ENCODE peak calls at places on chromosome 4, in eight cellular contexts. A, O, R, Q, I, W, P and C are unnamed samples.

GRCh38 chr4:52234539-52235174 is 183.6 kb downstream of the SPATA18 start:
- DNase-seq in A (peak), O (peak), R (peak), Q (no peak), I (no peak), W (peak), P (no peak), C (no peak)

GRCh38 chr4:182856862-182857261 is 60.3 kb downstream of the DCTD start:
- DNase-seq in A (no peak), O (no peak), R (no peak), Q (no peak), I (no peak), W (no peak), P (no peak), C (no peak)

GRCh38 chr4:168593399-168593798 is 96.5 kb downstream of the PALLD start:
- DNase-seq in A (no peak), O (no peak), R (no peak), Q (no peak), I (no peak), W (no peak), P (no peak), C (no peak)

GRCh38 chr4:81491943-81492342 is 20.2 kb upstream of the RASGEF1B start:
- DNase-seq in A (no peak), O (no peak), R (no peak), Q (peak), I (no peak), W (no peak), P (no peak), C (no peak)

GRCh38 chr4:120877021-120877420 is 45.5 kb downstream of the PRDM5 start:
- DNase-seq in A (no peak), O (no peak), R (no peak), Q (no peak), I (no peak), W (no peak), P (no peak), C (no peak)

GRCh38 chr4:140130677-140131076 is 23.3 kb downstream of the MAML3 start:
- DNase-seq in A (no peak), O (no peak), R (no peak), Q (no peak), I (no peak), W (no peak), P (no peak), C (no peak)

GRCh38 chr4:21664355-21664754 is 284.2 kb downstream of the KCNIP4 start:
- DNase-seq in A (no peak), O (no peak), R (no peak), Q (no peak), I (no peak), W (no peak), P (no peak), C (no peak)

GRCh38 chr4:139619644-139620043 is 46.0 kb upstream of the MGST2 start:
- DNase-seq in A (no peak), O (no peak), R (no peak), Q (no peak), I (no peak), W (peak), P (no peak), C (no peak)

GRCh38 chr4:1057403-1057745 is 45.9 kb downstream of the FGFRL1 start:
- DNase-seq in A (no peak), O (no peak), R (no peak), Q (no peak), I (peak), W (no peak), P (no peak), C (no peak)

GRCh38 chr4:85228264-85228663 is 246.7 kb upstream of the ARHGAP24 start:
- DNase-seq in A (no peak), O (no peak), R (no peak), Q (no peak), I (no peak), W (no peak), P (no peak), C (no peak)

GRCh38 chr4:156786713-156787112 is 184.9 kb downstream of the PDGFC start:
- DNase-seq in A (no peak), O (no peak), R (no peak), Q (no peak), I (no peak), W (no peak), P (no peak), C (no peak)

GRCh38 chr4:111198426-111198825 is 575.5 kb upstream of the PITX2 start:
- DNase-seq in A (no peak), O (no peak), R (no peak), Q (no peak), I (no peak), W (no peak), P (no peak), C (no peak)

GRCh38 chr4:168021666-168022065 is 70.7 kb upstream of the ANXA10 start:
- DNase-seq in A (no peak), O (no peak), R (no peak), Q (no peak), I (no peak), W (no peak), P (no peak), C (no peak)

GRCh38 chr4:81919238-81919637 is 447.5 kb upstream of the RASGEF1B start:
- DNase-seq in A (peak), O (no peak), R (no peak), Q (no peak), I (no peak), W (peak), P (no peak), C (no peak)

GRCh38 chr4:99736846-99737245 is 79.2 kb upstream of the C4orf54 start:
- DNase-seq in A (no peak), O (no peak), R (no peak), Q (no peak), I (no peak), W (no peak), P (no peak), C (no peak)

GRCh38 chr4:171896426-171896825 is 83.2 kb downstream of the GALNTL6 start:
- DNase-seq in A (no peak), O (no peak), R (no peak), Q (no peak), I (no peak), W (no peak), P (no peak), C (no peak)

GRCh38 chr4:73752424-73752823 is 12.1 kb downstream of the CXCL8 start:
- DNase-seq in A (no peak), O (no peak), R (no peak), Q (no peak), I (no peak), W (no peak), P (no peak), C (no peak)

GRCh38 chr4:170374770-170375169 is 285.0 kb upstream of the AADAT start:
- DNase-seq in A (no peak), O (no peak), R (no peak), Q (no peak), I (no peak), W (peak), P (no peak), C (no peak)

GRCh38 chr4:163048447-163048846 is 118.2 kb downstream of the NAF1 start:
- DNase-seq in A (peak), O (no peak), R (no peak), Q (peak), I (no peak), W (peak), P (no peak), C (no peak)

GRCh38 chr4:71494539-71494938 is 155.7 kb downstream of the SLC4A4 start:
- DNase-seq in A (no peak), O (no peak), R (no peak), Q (no peak), I (no peak), W (no peak), P (no peak), C (no peak)

GRCh38 chr4:155921597-155921996 is 18.1 kb downstream of the TDO2 start:
- DNase-seq in A (no peak), O (no peak), R (no peak), Q (no peak), I (no peak), W (no peak), P (no peak), C (no peak)

GRCh38 chr4:147312376-147313046 is 168.4 kb upstream of the EDNRA start:
- DNase-seq in A (no peak), O (peak), R (no peak), Q (no peak), I (no peak), W (no peak), P (no peak), C (no peak)

GRCh38 chr4:74793757-74794340 is 474 bp downstream of the BTC start:
- DNase-seq in A (peak), O (peak), R (peak), Q (no peak), I (peak), W (peak), P (peak), C (no peak)
- H3K27ac ChIP-seq in A (no peak), O (peak), R (no peak), Q (no peak), I (peak), W (peak), P (peak), C (peak)

DNA sequence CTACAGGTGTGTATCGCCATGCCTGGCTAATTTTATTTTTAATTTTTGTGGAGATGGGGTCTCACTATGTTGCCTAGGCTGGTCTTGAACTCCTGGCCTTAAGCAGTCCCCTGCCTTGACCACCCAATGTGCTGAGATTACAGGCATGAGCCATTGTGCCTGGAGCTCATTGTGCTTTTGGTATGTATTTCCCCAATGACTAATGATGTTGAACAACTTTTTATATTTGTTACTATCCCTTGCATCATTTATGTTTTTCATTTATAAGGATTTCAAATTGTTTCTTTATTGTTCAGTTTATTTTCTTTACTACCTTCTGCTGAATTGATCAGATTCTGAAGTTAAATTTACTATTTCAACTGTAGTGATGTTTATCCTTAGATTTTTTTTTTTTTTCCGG is 199.7 kb downstream of the CEP135 start:
- DNase-seq in A (no peak), O (no peak), R (no peak), Q (no peak), I (no peak), W (no peak), P (no peak), C (no peak)
- H3K27ac ChIP-seq in A (no peak), O (no peak), R (no peak), Q (no peak), I (no peak), W (no peak), P (no peak), C (no peak)

GRCh38 chr4:37830640-37831039 is 4.2 kb downstream of the PGM2 start:
- DNase-seq in A (no peak), O (no peak), R (no peak), Q (no peak), I (no peak), W (no peak), P (no peak), C (no peak)
- H3K27ac ChIP-seq in A (no peak), O (no peak), R (no peak), Q (no peak), I (no peak), W (no peak), P (no peak), C (no peak)

DNA sequence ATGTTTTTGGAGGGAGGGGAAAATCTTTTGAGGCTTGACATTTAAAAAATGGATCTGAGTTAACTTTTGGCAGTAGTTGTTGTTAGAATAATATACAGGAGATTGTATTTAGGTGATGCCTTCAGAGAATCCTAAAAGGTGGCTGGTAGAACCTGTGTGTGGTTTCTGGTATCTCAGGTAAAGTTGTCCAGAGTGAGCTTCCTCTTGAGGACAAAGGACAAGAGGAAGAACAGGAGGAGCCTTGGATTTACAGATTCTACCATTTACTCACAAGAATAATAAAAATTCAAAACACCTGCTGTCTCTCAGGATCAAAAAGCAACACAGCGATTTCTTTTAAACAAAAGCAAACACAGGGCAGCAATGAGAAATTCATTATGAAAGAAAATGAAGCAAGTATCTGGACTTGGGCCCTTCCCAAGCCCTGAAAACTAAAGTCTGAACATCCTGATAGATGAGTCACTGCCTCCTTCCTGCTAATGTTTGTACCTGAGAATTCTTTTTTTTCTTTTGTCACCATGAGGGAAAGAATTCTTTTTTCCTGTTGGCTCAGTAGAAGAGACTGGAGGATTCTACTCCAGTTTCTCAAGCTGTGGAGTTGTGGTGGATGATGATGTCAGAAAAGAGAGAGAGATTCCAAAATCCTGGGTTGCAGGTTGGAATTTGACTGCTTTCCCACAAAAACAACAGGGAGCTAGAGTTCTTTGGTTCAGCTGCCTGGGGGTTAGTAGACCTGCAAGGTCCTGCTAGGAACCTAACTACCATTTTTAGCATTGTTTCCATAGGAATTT is 31.5 kb upstream of the RAPGEF2 start:
- DNase-seq in A (peak), O (no peak), R (no peak), Q (no peak), I (no peak), W (peak), P (no peak), C (no peak)
- H3K27ac ChIP-seq in A (peak), O (peak), R (no peak), Q (no peak), I (no peak), W (peak), P (no peak), C (no peak)

GRCh38 chr4:128803783-128804182 is 5.7 kb upstream of the JADE1 start:
- DNase-seq in A (no peak), O (no peak), R (no peak), Q (no peak), I (no peak), W (no peak), P (no peak), C (no peak)
- H3K27ac ChIP-seq in A (no peak), O (no peak), R (no peak), Q (peak), I (no peak), W (no peak), P (no peak), C (no peak)

DNA sequence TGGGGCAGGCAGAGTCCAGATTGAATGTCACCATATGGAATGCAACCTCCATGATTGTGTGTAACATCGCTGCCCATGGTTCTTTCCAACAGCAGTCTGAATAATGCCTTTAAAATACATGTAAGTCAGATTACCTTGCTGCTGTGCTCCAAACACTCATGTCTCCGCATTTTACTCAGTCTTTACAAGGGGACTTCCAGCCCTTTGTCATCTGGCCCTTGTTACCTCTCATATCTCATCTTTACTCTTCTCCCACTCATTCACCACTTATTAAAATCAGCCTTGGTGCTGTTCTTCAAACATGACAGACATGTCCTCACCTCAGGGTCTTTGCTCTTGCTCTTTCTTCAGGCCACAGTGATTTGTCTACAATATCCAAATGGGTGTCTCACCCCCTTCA is 200.4 kb upstream of the GYPA start:
- DNase-seq in A (no peak), O (no peak), R (no peak), Q (no peak), I (no peak), W (no peak), P (no peak), C (no peak)
- H3K27ac ChIP-seq in A (no peak), O (no peak), R (no peak), Q (no peak), I (no peak), W (no peak), P (no peak), C (no peak)